ENCODE peak calls at places on chromosomes 16 and 17, in four cellular contexts. One of them, this sample, is unnamed.

GRCh38 chr17:10729334-10730193 is at the start of gene TMEM220:
- DNase-seq in H1: peak; percentile 87
- DNase-seq in mesendoderm: peak; percentile 87
- DNase-seq in H9: peak; percentile 91
- DNase-seq in this sample: peak; percentile 59

GRCh38 chr17:40329981-40330794 is 21.2 kb downstream of the RARA start:
- DNase-seq in H1: no peak
- DNase-seq in mesendoderm: no peak
- DNase-seq in H9: no peak
- DNase-seq in this sample: no peak

GRCh38 chr17:14474591-14474990 is 173.7 kb downstream of the HS3ST3B1 start:
- DNase-seq in H1: no peak
- DNase-seq in mesendoderm: no peak
- DNase-seq in H9: no peak
- DNase-seq in this sample: no peak

GRCh38 chr17:61456688-61457225 is 4.5 kb downstream of the TBX4 start:
- DNase-seq in H1: peak; percentile 63
- DNase-seq in H9: no peak
- DNase-seq in mesendoderm: no peak
- DNase-seq in this sample: no peak

GRCh38 chr17:59234631-59235030 is 14.3 kb downstream of the GDPD1 start:
- DNase-seq in H1: no peak
- DNase-seq in mesendoderm: no peak
- DNase-seq in H9: no peak
- DNase-seq in this sample: no peak

GRCh38 chr16:80984124-80984892 is 22.4 kb downstream of the CMC2 start:
- DNase-seq in mesendoderm: no peak
- DNase-seq in H1: no peak
- DNase-seq in H9: no peak
- DNase-seq in this sample: no peak

GRCh38 chr17:2929881-2930533 is 133.4 kb downstream of the OR1D5 start:
- DNase-seq in H1: peak; percentile 89
- DNase-seq in H9: peak; percentile 92
- DNase-seq in mesendoderm: peak; percentile 86
- DNase-seq in this sample: peak; percentile 39

GRCh38 chr16:57866529-57866918 is 64.2 kb upstream of the KIFC3 start:
- DNase-seq in H1: no peak
- DNase-seq in H9: no peak
- DNase-seq in mesendoderm: no peak
- DNase-seq in this sample: no peak

GRCh38 chr16:69187891-69188451 is 1.0 kb downstream of the SNTB2 start:
- DNase-seq in H1: no peak
- DNase-seq in mesendoderm: no peak
- DNase-seq in H9: no peak
- DNase-seq in this sample: no peak

GRCh38 chr17:19470529-19471261 is 59.7 kb downstream of the RNF112 start:
- DNase-seq in H1: peak; percentile 63
- DNase-seq in mesendoderm: no peak
- DNase-seq in H9: peak; percentile 67
- DNase-seq in this sample: peak; percentile 56

GRCh38 chr16:79519448-79519847 is 81.1 kb downstream of the MAF start:
- DNase-seq in H9: no peak
- DNase-seq in mesendoderm: no peak
- DNase-seq in H1: no peak
- DNase-seq in this sample: no peak

GRCh38 chr16:56518435-56518834 is 1.4 kb downstream of the BBS2 start:
- DNase-seq in H9: no peak
- DNase-seq in mesendoderm: no peak
- DNase-seq in H1: no peak
- DNase-seq in this sample: no peak

GRCh38 chr16:576823-577201 is 7.0 kb downstream of the PIGQ start:
- DNase-seq in H9: peak; percentile 73
- DNase-seq in H1: peak; percentile 65
- DNase-seq in mesendoderm: peak; percentile 58
- DNase-seq in this sample: no peak

GRCh38 chr17:14301279-14301760 is 439 bp downstream of the HS3ST3B1 start:
- DNase-seq in H1: no peak
- DNase-seq in H9: no peak
- DNase-seq in mesendoderm: no peak
- DNase-seq in this sample: no peak

GRCh38 chr16:84689126-84689525 is 10.7 kb upstream of the USP10 start:
- DNase-seq in H1: no peak
- DNase-seq in H9: no peak
- DNase-seq in mesendoderm: no peak
- DNase-seq in this sample: peak; percentile 99

GRCh38 chr16:69443809-69444611 is 19.6 kb downstream of the CYB5B start:
- DNase-seq in mesendoderm: no peak
- DNase-seq in H9: no peak
- DNase-seq in H1: no peak
- DNase-seq in this sample: peak; percentile 47

GRCh38 chr16:48287239-48287638 is 39.9 kb upstream of the ABCC11 start:
- DNase-seq in H9: no peak
- DNase-seq in H1: no peak
- DNase-seq in mesendoderm: no peak
- DNase-seq in this sample: no peak

GRCh38 chr16:79848739-79849518 is 248.4 kb upstream of the MAF start:
- DNase-seq in H9: no peak
- DNase-seq in mesendoderm: no peak
- DNase-seq in H1: no peak
- DNase-seq in this sample: no peak

GRCh38 chr17:27576429-27577123 is 54.4 kb upstream of the LGALS9 start:
- DNase-seq in H9: no peak
- DNase-seq in mesendoderm: peak; percentile 75
- DNase-seq in H1: no peak
- DNase-seq in this sample: peak; percentile 74

GRCh38 chr17:27577124-27577761 is 53.7 kb upstream of the LGALS9 start:
- DNase-seq in H1: peak; percentile 52
- DNase-seq in mesendoderm: peak; percentile 81
- DNase-seq in H9: peak; percentile 57
- DNase-seq in this sample: peak; percentile 82

GRCh38 chr17:27573971-27574525 is 56.9 kb upstream of the LGALS9 start:
- DNase-seq in H9: no peak
- DNase-seq in mesendoderm: peak; percentile 95
- DNase-seq in H1: no peak
- DNase-seq in this sample: peak; percentile 69

GRCh38 chr17:27575100-27575911 is 55.7 kb upstream of the LGALS9 start:
- DNase-seq in mesendoderm: no peak
- DNase-seq in H9: no peak
- DNase-seq in H1: no peak
- DNase-seq in this sample: no peak

DNA sequence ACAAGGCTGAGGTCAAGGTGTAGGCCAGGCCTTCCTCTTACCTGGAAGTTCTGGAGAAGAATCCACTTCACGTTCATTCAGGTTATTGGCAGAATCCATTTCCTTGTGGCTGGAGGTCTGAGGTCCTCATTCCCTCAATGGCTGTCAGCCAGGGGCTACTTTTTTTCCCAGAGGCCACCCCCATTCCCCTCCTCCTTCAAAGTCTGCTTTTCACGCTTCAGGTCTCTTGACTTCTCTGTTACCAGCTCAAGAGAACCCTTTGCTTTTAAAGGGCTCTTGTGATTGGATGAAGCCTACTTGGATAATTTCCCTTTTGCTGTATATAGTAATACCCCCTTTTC is 55.1 kb upstream of the LGALS9 start:
- DNase-seq in H9: no peak
- DNase-seq in H1: no peak
- DNase-seq in mesendoderm: no peak
- DNase-seq in this sample: no peak
- H2BK120ac ChIP-seq in H9: no peak overlapping the region
- H2BK120ac ChIP-seq in H1: no peak overlapping the region
- H2BK120ac ChIP-seq in mesendoderm: no peak overlapping the region
- H2BK120ac ChIP-seq in this sample: peak overlapping the region; percentile 96

GRCh38 chr17:52084176-52084575 is 74.3 kb downstream of the CA10 start:
- DNase-seq in mesendoderm: no peak
- DNase-seq in H1: no peak
- DNase-seq in H9: no peak
- DNase-seq in this sample: no peak
- H4K5ac ChIP-seq in mesendoderm: no peak overlapping the region
- H4K5ac ChIP-seq in H1: no peak overlapping the region
- H4K5ac ChIP-seq in H9: no peak overlapping the region
- H4K5ac ChIP-seq in this sample: no peak overlapping the region

GRCh38 chr16:49617710-49618330 is 238.1 kb downstream of the ZNF423 start:
- DNase-seq in H9: peak; percentile 5
- DNase-seq in mesendoderm: no peak
- DNase-seq in H1: peak; percentile 32
- DNase-seq in this sample: no peak

GRCh38 chr16:49618955-49619354 is 237.0 kb downstream of the ZNF423 start:
- DNase-seq in H9: peak; percentile 4
- DNase-seq in mesendoderm: no peak
- DNase-seq in H1: peak; percentile 2
- DNase-seq in this sample: no peak

GRCh38 chr16:49615606-49616005 is 240.3 kb downstream of the ZNF423 start:
- DNase-seq in H1: peak; percentile 34
- DNase-seq in mesendoderm: no peak
- DNase-seq in H9: peak; percentile 15
- DNase-seq in this sample: no peak

GRCh38 chr16:49619811-49620157 is 236.1 kb downstream of the ZNF423 start:
- DNase-seq in H1: peak; percentile 29
- DNase-seq in mesendoderm: no peak
- DNase-seq in H9: no peak
- DNase-seq in this sample: no peak

DNA sequence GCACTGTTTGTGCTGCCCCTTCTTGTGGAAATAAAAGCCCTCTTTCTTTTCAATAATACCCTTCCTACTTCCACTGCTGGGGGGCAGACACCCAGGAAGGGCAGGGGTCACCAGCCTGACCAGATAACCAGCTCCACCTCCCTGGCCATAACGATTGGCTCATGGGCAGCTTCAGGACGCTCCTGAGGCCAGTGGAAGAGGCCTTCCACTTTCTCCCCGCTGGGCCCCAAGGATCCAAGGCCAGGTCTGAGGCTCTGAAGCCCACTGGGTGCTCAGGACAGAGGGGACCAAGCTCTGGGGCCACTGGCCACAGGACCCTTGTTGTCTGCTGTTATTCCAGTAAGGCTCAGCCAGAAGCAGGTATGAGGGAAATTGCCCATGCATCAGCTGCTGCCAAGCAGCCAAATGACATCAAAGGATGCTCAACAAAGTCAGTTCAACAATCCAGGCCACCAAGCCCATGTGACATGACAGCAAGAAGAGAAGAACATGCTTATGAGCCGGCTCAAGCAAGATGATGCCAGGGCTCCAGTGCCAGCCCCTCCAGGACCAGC is 238.8 kb downstream of the ZNF423 start:
- DNase-seq in mesendoderm: no peak
- DNase-seq in H9: peak; percentile 17
- DNase-seq in H1: peak; percentile 29
- DNase-seq in this sample: no peak
- H2AK5ac ChIP-seq in mesendoderm: no peak overlapping the region
- H2AK5ac ChIP-seq in H9: no peak overlapping the region
- H2AK5ac ChIP-seq in H1: no peak overlapping the region
- H2AK5ac ChIP-seq in this sample: no peak overlapping the region

GRCh38 chr17:44977740-44978584 is 9.9 kb upstream of the C1QL1 start:
- DNase-seq in H9: no peak
- DNase-seq in H1: no peak
- DNase-seq in mesendoderm: no peak
- DNase-seq in this sample: no peak
- H2BK120ac ChIP-seq in H9: no peak overlapping the region
- H2BK120ac ChIP-seq in H1: no peak overlapping the region
- H2BK120ac ChIP-seq in mesendoderm: no peak overlapping the region
- H2BK120ac ChIP-seq in this sample: peak overlapping the region; percentile 56

GRCh38 chr17:55284944-55285339 is 20.2 kb downstream of the HLF start:
- DNase-seq in H1: no peak
- DNase-seq in H9: no peak
- DNase-seq in mesendoderm: no peak
- DNase-seq in this sample: no peak
- H4K5ac ChIP-seq in H1: no peak overlapping the region
- H4K5ac ChIP-seq in H9: no peak overlapping the region
- H4K5ac ChIP-seq in mesendoderm: no peak overlapping the region
- H4K5ac ChIP-seq in this sample: no peak overlapping the region

GRCh38 chr17:17849147-17849820 is 12.5 kb upstream of the SREBF1 start:
- DNase-seq in mesendoderm: no peak
- DNase-seq in H9: no peak
- DNase-seq in H1: no peak
- DNase-seq in this sample: no peak

GRCh38 chr17:17849863-17850373 is 13.1 kb upstream of the SREBF1 start:
- DNase-seq in H9: peak; percentile 53
- DNase-seq in mesendoderm: peak; percentile 75
- DNase-seq in H1: no peak
- DNase-seq in this sample: peak; percentile 43

GRCh38 chr17:17851603-17852002 is 14.8 kb upstream of the SREBF1 start:
- DNase-seq in mesendoderm: no peak
- DNase-seq in H9: no peak
- DNase-seq in H1: no peak
- DNase-seq in this sample: no peak

GRCh38 chr17:17848311-17848710 is 11.5 kb upstream of the SREBF1 start:
- DNase-seq in mesendoderm: no peak
- DNase-seq in H1: no peak
- DNase-seq in H9: no peak
- DNase-seq in this sample: no peak

GRCh38 chr17:17851101-17851500 is 14.3 kb upstream of the SREBF1 start:
- DNase-seq in H9: no peak
- DNase-seq in H1: no peak
- DNase-seq in mesendoderm: no peak
- DNase-seq in this sample: no peak
- H2AK5ac ChIP-seq in H9: no peak overlapping the region
- H2AK5ac ChIP-seq in H1: no peak overlapping the region
- H2AK5ac ChIP-seq in mesendoderm: no peak overlapping the region
- H2AK5ac ChIP-seq in this sample: no peak overlapping the region

GRCh38 chr17:44386182-44386525 is 3.3 kb downstream of the ITGA2B start:
- DNase-seq in mesendoderm: no peak
- DNase-seq in H1: no peak
- DNase-seq in H9: no peak
- DNase-seq in this sample: no peak

GRCh38 chr17:44385287-44386181 is 3.9 kb downstream of the ITGA2B start:
- DNase-seq in H9: peak; percentile 98
- DNase-seq in mesendoderm: peak; percentile 93
- DNase-seq in H1: peak; percentile 95
- DNase-seq in this sample: peak; percentile 55

GRCh38 chr17:44384281-44384822 is 5.1 kb downstream of the ITGA2B start:
- DNase-seq in H9: no peak
- DNase-seq in H1: no peak
- DNase-seq in mesendoderm: no peak
- DNase-seq in this sample: no peak

GRCh38 chr17:44383861-44384260 is 5.6 kb downstream of the ITGA2B start:
- DNase-seq in mesendoderm: no peak
- DNase-seq in H1: no peak
- DNase-seq in H9: no peak
- DNase-seq in this sample: no peak

GRCh38 chr17:44384823-44385286 is 4.6 kb downstream of the ITGA2B start:
- DNase-seq in H9: no peak
- DNase-seq in H1: peak; percentile 81
- DNase-seq in mesendoderm: peak; percentile 65
- DNase-seq in this sample: no peak
- H2BK120ac ChIP-seq in H9: no peak overlapping the region
- H2BK120ac ChIP-seq in H1: peak overlapping the region; percentile 65
- H2BK120ac ChIP-seq in mesendoderm: no peak overlapping the region
- H2BK120ac ChIP-seq in this sample: no peak overlapping the region

This sample was measured in IMR-90.